ENCODE peak calls at places on chromosome 5, in five cellular contexts. One of them, this sample, is unnamed.

GRCh38 chr5:59660737-59661136 is 232.8 kb downstream of the PDE4D start:
- DNase-seq in adrenal gland: no peak
- DNase-seq in breast epithelium: no peak
- DNase-seq in heart left ventricle: no peak
- DNase-seq in SJSA1: no peak
- DNase-seq in this sample: peak; percentile 35

GRCh38 chr5:173851595-173852248 is 36.4 kb upstream of the CPEB4 start:
- DNase-seq in adrenal gland: no peak
- DNase-seq in breast epithelium: no peak
- DNase-seq in heart left ventricle: no peak
- DNase-seq in SJSA1: no peak
- DNase-seq in this sample: no peak

GRCh38 chr5:87526131-87526530 is 113.4 kb upstream of the CCNH start:
- DNase-seq in adrenal gland: no peak
- DNase-seq in breast epithelium: no peak
- DNase-seq in heart left ventricle: no peak
- DNase-seq in SJSA1: no peak
- DNase-seq in this sample: peak; percentile 68

GRCh38 chr5:116778015-116778414 is 203.4 kb upstream of the SEMA6A start:
- DNase-seq in adrenal gland: no peak
- DNase-seq in breast epithelium: no peak
- DNase-seq in heart left ventricle: no peak
- DNase-seq in SJSA1: no peak
- DNase-seq in this sample: peak; percentile 78

GRCh38 chr5:181153814-181154213 is 6.4 kb downstream of the OR2V2 start:
- DNase-seq in adrenal gland: no peak
- DNase-seq in breast epithelium: no peak
- DNase-seq in heart left ventricle: no peak
- DNase-seq in SJSA1: no peak
- DNase-seq in this sample: no peak

GRCh38 chr5:136053336-136054121 is 24.7 kb downstream of the TGFBI start:
- DNase-seq in adrenal gland: no peak
- DNase-seq in breast epithelium: no peak
- DNase-seq in heart left ventricle: no peak
- DNase-seq in SJSA1: peak; percentile 98
- DNase-seq in this sample: peak; percentile 64

GRCh38 chr5:73894860-73895259 is 268.9 kb downstream of the ARHGEF28 start:
- DNase-seq in adrenal gland: no peak
- DNase-seq in breast epithelium: no peak
- DNase-seq in heart left ventricle: no peak
- DNase-seq in SJSA1: no peak
- DNase-seq in this sample: no peak

GRCh38 chr5:87298687-87299362 is 31.1 kb downstream of the RASA1 start:
- DNase-seq in adrenal gland: no peak
- DNase-seq in breast epithelium: no peak
- DNase-seq in heart left ventricle: no peak
- DNase-seq in SJSA1: no peak
- DNase-seq in this sample: peak; percentile 10

GRCh38 chr5:28009526-28010025 is 971.2 kb upstream of the CDH9 start:
- DNase-seq in adrenal gland: no peak
- DNase-seq in breast epithelium: no peak
- DNase-seq in heart left ventricle: no peak
- DNase-seq in SJSA1: no peak
- DNase-seq in this sample: no peak

GRCh38 chr5:122101636-122102285 is 23.7 kb upstream of the LOX start:
- DNase-seq in adrenal gland: no peak
- DNase-seq in breast epithelium: no peak
- DNase-seq in heart left ventricle: no peak
- DNase-seq in SJSA1: peak; percentile 45
- DNase-seq in this sample: no peak

GRCh38 chr5:175088963-175089362 is 355.0 kb downstream of the DRD1 start:
- DNase-seq in adrenal gland: no peak
- DNase-seq in breast epithelium: no peak
- DNase-seq in heart left ventricle: no peak
- DNase-seq in SJSA1: no peak
- DNase-seq in this sample: no peak

GRCh38 chr5:91408710-91409109 is 25.6 kb upstream of the ARRDC3 start:
- DNase-seq in adrenal gland: no peak
- DNase-seq in breast epithelium: no peak
- DNase-seq in heart left ventricle: no peak
- DNase-seq in SJSA1: no peak
- DNase-seq in this sample: no peak

GRCh38 chr5:142398719-142399034 is 73.9 kb upstream of the SPRY4 start:
- DNase-seq in adrenal gland: no peak
- DNase-seq in breast epithelium: no peak
- DNase-seq in heart left ventricle: no peak
- DNase-seq in SJSA1: no peak
- DNase-seq in this sample: no peak

GRCh38 chr5:142402752-142403318 is 78.0 kb upstream of the SPRY4 start:
- DNase-seq in adrenal gland: no peak
- DNase-seq in breast epithelium: no peak
- DNase-seq in heart left ventricle: no peak
- DNase-seq in SJSA1: no peak
- DNase-seq in this sample: no peak

GRCh38 chr5:142397178-142397577 is 72.4 kb upstream of the SPRY4 start:
- DNase-seq in adrenal gland: no peak
- DNase-seq in breast epithelium: no peak
- DNase-seq in heart left ventricle: no peak
- DNase-seq in SJSA1: no peak
- DNase-seq in this sample: no peak

GRCh38 chr5:142396436-142396835 is 71.6 kb upstream of the SPRY4 start:
- DNase-seq in adrenal gland: no peak
- DNase-seq in breast epithelium: no peak
- DNase-seq in heart left ventricle: no peak
- DNase-seq in SJSA1: no peak
- DNase-seq in this sample: no peak

GRCh38 chr5:142399899-142400298 is 75.1 kb upstream of the SPRY4 start:
- DNase-seq in adrenal gland: peak; percentile 29
- DNase-seq in breast epithelium: no peak
- DNase-seq in heart left ventricle: no peak
- DNase-seq in SJSA1: no peak
- DNase-seq in this sample: no peak
- H3K4me1 ChIP-seq in adrenal gland: no peaks in the 10 kb centered on the region
- H3K4me1 ChIP-seq in breast epithelium: no peaks in the 10 kb centered on the region
- H3K4me1 ChIP-seq in heart left ventricle: no peaks in the 10 kb centered on the region
- H3K4me1 ChIP-seq in SJSA1: no peaks in the 10 kb centered on the region
- H3K4me1 ChIP-seq in this sample: no peaks in the 10 kb centered on the region

GRCh38 chr5:103255666-103256065 is 2.9 kb upstream of the MACIR start:
- DNase-seq in adrenal gland: no peak
- DNase-seq in breast epithelium: no peak
- DNase-seq in heart left ventricle: no peak
- DNase-seq in SJSA1: no peak
- DNase-seq in this sample: no peak
- H3K27ac ChIP-seq in adrenal gland: no peak overlapping the region
- H3K27ac ChIP-seq in breast epithelium: no peak overlapping the region
- H3K27ac ChIP-seq in heart left ventricle: no peak overlapping the region
- H3K27ac ChIP-seq in SJSA1: no peak overlapping the region
- H3K27ac ChIP-seq in this sample: no peak overlapping the region

GRCh38 chr5:65017636-65018035 is 248.9 kb downstream of the CWC27 start:
- DNase-seq in adrenal gland: no peak
- DNase-seq in breast epithelium: no peak
- DNase-seq in heart left ventricle: no peak
- DNase-seq in SJSA1: no peak
- DNase-seq in this sample: no peak
- H3K4me1 ChIP-seq in adrenal gland: peaks cover 7% of the 10 kb centered on the region
- H3K4me1 ChIP-seq in breast epithelium: no peaks in the 10 kb centered on the region
- H3K4me1 ChIP-seq in heart left ventricle: peaks cover 6% of the 10 kb centered on the region
- H3K4me1 ChIP-seq in SJSA1: no peaks in the 10 kb centered on the region
- H3K4me1 ChIP-seq in this sample: no peaks in the 10 kb centered on the region

GRCh38 chr5:65722575-65723424 is 795 bp downstream of the NLN start:
- DNase-seq in adrenal gland: no peak
- DNase-seq in breast epithelium: no peak
- DNase-seq in heart left ventricle: no peak
- DNase-seq in SJSA1: peak; percentile 67
- DNase-seq in this sample: peak; percentile 78
- H3K27ac ChIP-seq in adrenal gland: no peak overlapping the region
- H3K27ac ChIP-seq in breast epithelium: peak overlapping the region; percentile 70
- H3K27ac ChIP-seq in heart left ventricle: peak overlapping the region; percentile 61
- H3K27ac ChIP-seq in SJSA1: peak overlapping the region; percentile 82
- H3K27ac ChIP-seq in this sample: peak overlapping the region; percentile 87

GRCh38 chr5:56829137-56829536 is 13.8 kb downstream of the MAP3K1 start:
- DNase-seq in adrenal gland: peak; percentile 44
- DNase-seq in breast epithelium: no peak
- DNase-seq in heart left ventricle: no peak
- DNase-seq in SJSA1: no peak
- DNase-seq in this sample: no peak

GRCh38 chr5:56827923-56828322 is 12.6 kb downstream of the MAP3K1 start:
- DNase-seq in adrenal gland: no peak
- DNase-seq in breast epithelium: no peak
- DNase-seq in heart left ventricle: no peak
- DNase-seq in SJSA1: no peak
- DNase-seq in this sample: no peak

GRCh38 chr5:56825222-56825824 is 10.0 kb downstream of the MAP3K1 start:
- DNase-seq in adrenal gland: no peak
- DNase-seq in breast epithelium: no peak
- DNase-seq in heart left ventricle: no peak
- DNase-seq in SJSA1: no peak
- DNase-seq in this sample: no peak

GRCh38 chr5:56824019-56824418 is 8.7 kb downstream of the MAP3K1 start:
- DNase-seq in adrenal gland: no peak
- DNase-seq in breast epithelium: no peak
- DNase-seq in heart left ventricle: no peak
- DNase-seq in SJSA1: no peak
- DNase-seq in this sample: no peak

GRCh38 chr5:56827043-56827442 is 11.7 kb downstream of the MAP3K1 start:
- DNase-seq in adrenal gland: no peak
- DNase-seq in breast epithelium: no peak
- DNase-seq in heart left ventricle: no peak
- DNase-seq in SJSA1: no peak
- DNase-seq in this sample: peak; percentile 15
- H3K4me1 ChIP-seq in adrenal gland: peaks cover 55% of the 10 kb centered on the region
- H3K4me1 ChIP-seq in breast epithelium: peaks cover 2% of the 10 kb centered on the region
- H3K4me1 ChIP-seq in heart left ventricle: peaks cover 3% of the 10 kb centered on the region
- H3K4me1 ChIP-seq in SJSA1: peaks cover 21% of the 10 kb centered on the region
- H3K4me1 ChIP-seq in this sample: no peaks in the 10 kb centered on the region

This sample was measured in SJCRH30.